ENCODE peak calls at places on chromosomes 4 and X, in seven cellular contexts. P is heart right ventricle; V is stimulated activated CD4-positive, alpha-beta T cell treated with anti-CD3 and anti-CD28 coated beads, Interleukin-1b, Interleukin-23, amount 100 ng/mL, for 24 hours; L is tibial artery; K is GM03348; C is stomach; A is CD4-positive, alpha-beta memory T cell. J is an unnamed sample.

GRCh38 chr4:110099638-110100037 is 98.8 kb downstream of the ELOVL6 start:
- DNase-seq in L (no peak), C (no peak), K (no peak), V (no peak), P (no peak), A (no peak), J (no peak)

GRCh38 chr4:3656441-3657376 is 109.5 kb upstream of the ADRA2C start:
- DNase-seq in P (no peak), V (no peak), C (no peak), A (no peak), K (no peak), L (no peak), J (no peak)

GRCh38 chr4:177127658-177128057 is 182.0 kb upstream of the NEIL3 start:
- DNase-seq in K (no peak), A (no peak), V (no peak), P (no peak), L (no peak), C (no peak), J (no peak)

GRCh38 chrX:82813671-82814078 is 694.4 kb upstream of the POU3F4 start:
- DNase-seq in C (no peak), P (no peak), V (no peak), A (no peak), K (no peak), L (no peak), J (no peak)

GRCh38 chr4:52982246-52982950 is 120.3 kb downstream of the RASL11B start:
- DNase-seq in A (no peak), V (no peak), L (no peak), C (no peak), K (peak; percentile 64), P (no peak), J (no peak)

GRCh38 chrX:101260435-101260834 is 30.7 kb downstream of the TAF7L start:
- DNase-seq in A (no peak), L (no peak), P (no peak), K (peak; percentile 12), V (no peak), C (no peak), J (no peak)

GRCh38 chrX:24672701-24673190 is 21.0 kb upstream of the POLA1 start:
- DNase-seq in C (no peak), A (no peak), K (no peak), L (no peak), P (no peak), V (no peak), J (no peak)

GRCh38 chrX:155259752-155260151 is 4.5 kb downstream of the RAB39B start:
- DNase-seq in C (no peak), P (no peak), V (no peak), K (no peak), A (no peak), L (no peak), J (no peak)

GRCh38 chrX:43815209-43815608 is 67.0 kb downstream of the MAOB start:
- DNase-seq in K (no peak), L (no peak), A (no peak), P (no peak), C (no peak), V (no peak), J (no peak)

GRCh38 chr4:102608190-102608589 is 107.0 kb downstream of the NFKB1 start:
- DNase-seq in P (no peak), C (no peak), K (peak; percentile 24), A (no peak), L (no peak), V (no peak), J (no peak)

GRCh38 chr4:1583051-1583785 is 100.9 kb downstream of the FAM53A start:
- DNase-seq in P (no peak), K (no peak), C (no peak), A (no peak), V (no peak), L (no peak), J (no peak)

GRCh38 chrX:4380710-4381109 is 667.3 kb upstream of the PRKX start:
- DNase-seq in V (no peak), P (no peak), A (no peak), C (no peak), L (no peak), K (no peak), J (no peak)

GRCh38 chr4:14916554-14917304 is 85.6 kb upstream of the CPEB2 start:
- DNase-seq in A (no peak), P (peak; percentile 49), V (no peak), C (no peak), K (peak; percentile 9), L (no peak), J (no peak)

GRCh38 chrX:10030570-10030969 is 63.4 kb downstream of the CLDN34 start:
- DNase-seq in C (no peak), K (no peak), P (no peak), A (no peak), V (no peak), L (no peak), J (no peak)

GRCh38 chrX:11351375-11352295 is 58.4 kb downstream of the AMELX start:
- DNase-seq in C (peak; percentile 40), K (no peak), L (peak; percentile 65), P (peak; percentile 73), V (no peak), A (no peak), J (no peak)

GRCh38 chrX:135463937-135464336 is 42.2 kb downstream of the SMIM10L2A start:
- DNase-seq in K (peak; percentile 4), C (no peak), V (no peak), P (no peak), A (no peak), L (no peak), J (no peak)

GRCh38 chrX:54043696-54044125 is 562 bp downstream of the PHF8 start:
- DNase-seq in A (no peak), L (no peak), C (peak; percentile 34), P (no peak), V (no peak), K (peak; percentile 45), J (peak; percentile 29)

GRCh38 chr4:113727802-113728201 is 33.7 kb downstream of the CAMK2D start:
- DNase-seq in L (no peak), K (no peak), C (no peak), P (no peak), V (no peak), A (no peak), J (no peak)

GRCh38 chr4:174869334-174869733 is 40.3 kb upstream of the GLRA3 start:
- DNase-seq in K (no peak), L (no peak), V (no peak), A (no peak), C (no peak), P (no peak), J (no peak)

GRCh38 chrX:45623266-45623665 is 422.6 kb upstream of the DIPK2B start:
- DNase-seq in V (no peak), C (no peak), P (no peak), L (no peak), K (peak; percentile 48), A (no peak), J (no peak)

GRCh38 chr4:73989031-73989430 is 1.0 kb upstream of the PPBP start:
- DNase-seq in P (no peak), K (no peak), C (no peak), L (no peak), V (no peak), A (no peak), J (no peak)

GRCh38 chrX:96436105-96436504 is 248.5 kb upstream of the DIAPH2 start:
- DNase-seq in L (no peak), V (no peak), P (no peak), C (no peak), K (peak; percentile 41), A (no peak), J (no peak)

GRCh38 chr4:2837904-2838496 is 5.6 kb upstream of the ADD1 start:
- DNase-seq in K (peak; percentile 82), L (peak; percentile 70), C (peak; percentile 37), V (no peak), P (peak; percentile 45), A (peak; percentile 80), J (no peak)

GRCh38 chr4:187393546-187394344 is 601.8 kb upstream of the ZFP42 start:
- DNase-seq in C (no peak), K (peak; percentile 29), A (no peak), L (no peak), V (no peak), P (no peak), J (no peak)

GRCh38 chr4:28350485-28350884 is 1489.8 kb downstream of the STIM2 start:
- DNase-seq in V (no peak), P (no peak), A (no peak), C (no peak), K (peak; percentile 67), L (no peak), J (no peak)

GRCh38 chr4:7630559-7631287 is 196.0 kb upstream of the PSAPL1 start:
- DNase-seq in C (no peak), P (peak; percentile 87), A (no peak), K (peak; percentile 91), V (no peak), L (peak; percentile 85), J (no peak)

GRCh38 chr4:155220025-155220424 is 11.6 kb downstream of the NPY2R start:
- DNase-seq in A (no peak), L (no peak), K (no peak), V (no peak), P (no peak), C (no peak), J (no peak)

GRCh38 chr4:102430511-102430910 is 70.6 kb upstream of the NFKB1 start:
- DNase-seq in C (no peak), L (no peak), K (no peak), V (no peak), A (no peak), P (no peak), J (no peak)

J was measured in lung.